ENCODE peak calls at places on chromosomes 13 and 19, in four cellular contexts. R is transverse colon, E is suprapubic skin, N is stomach. O is an unnamed sample.

GRCh38 chr13:49746111-49746510 is 46.4 kb downstream of the KPNA3 start:
- DNase-seq in R (peak; percentile 63), N (peak; percentile 52), E (no peak), O (no peak)

GRCh38 chr13:50275392-50276063 is 260.3 kb downstream of the KCNRG start:
- DNase-seq in E (no peak), N (no peak), R (no peak), O (no peak)

GRCh38 chr19:28908941-28909340 is 304.0 kb downstream of the UQCRFS1 start:
- DNase-seq in N (no peak), E (no peak), R (no peak), O (no peak)

GRCh38 chr13:46751811-46752635 is 44.9 kb downstream of the ESD start:
- DNase-seq in R (no peak), E (no peak), N (no peak), O (no peak)

GRCh38 chr19:35144600-35145436 is 1.8 kb downstream of the FXYD7 start:
- DNase-seq in N (peak; percentile 76), E (no peak), R (peak; percentile 84), O (no peak)

GRCh38 chr19:5048727-5049553 is 80.0 kb downstream of the KDM4B start:
- DNase-seq in R (peak; percentile 55), E (no peak), N (no peak), O (no peak)

GRCh38 chr13:79779761-79780160 is 298.8 kb downstream of the NDFIP2 start:
- DNase-seq in E (no peak), R (peak; percentile 33), N (no peak), O (peak; percentile 17)

GRCh38 chr13:68806125-68806524 is 1301.5 kb upstream of the ATXN8OS start:
- DNase-seq in R (no peak), E (no peak), N (no peak), O (no peak)

GRCh38 chr19:13011653-13012389 is 16.5 kb downstream of the NFIX start:
- DNase-seq in R (no peak), N (no peak), E (peak; percentile 73), O (no peak)

GRCh38 chr13:85755123-85755522 is 44.1 kb downstream of the SLITRK6 start:
- DNase-seq in N (no peak), E (no peak), R (no peak), O (no peak)

GRCh38 chr19:57276430-57276829 is 3.9 kb upstream of the ZNF460 start:
- DNase-seq in E (no peak), R (no peak), N (no peak), O (no peak)

GRCh38 chr13:99307648-99308339 is 595 bp upstream of the GPR183 start:
- DNase-seq in E (no peak), R (peak; percentile 41), N (no peak), O (no peak)

GRCh38 chr19:57171551-57172081 is 4.3 kb upstream of the DUXA start:
- DNase-seq in N (no peak), E (no peak), R (peak; percentile 10), O (peak; percentile 10)

GRCh38 chr13:37479901-37480300 is 118.7 kb downstream of the POSTN start:
- DNase-seq in E (no peak), R (no peak), N (no peak), O (no peak)

GRCh38 chr13:75454497-75454896 is 27.5 kb downstream of the TBC1D4 start:
- DNase-seq in N (no peak), E (no peak), R (no peak), O (peak; percentile 77)

GRCh38 chr13:99178636-99179035 is 22.0 kb upstream of the UBAC2 start:
- DNase-seq in E (no peak), N (no peak), R (no peak), O (no peak)

GRCh38 chr19:33171916-33172359 is 22.2 kb upstream of the LRP3 start:
- DNase-seq in E (no peak), R (no peak), N (no peak), O (no peak)

GRCh38 chr19:1587872-1588271 is 4.8 kb downstream of the MBD3 start:
- DNase-seq in N (no peak), R (no peak), E (no peak), O (no peak)

GRCh38 chr19:1591421-1592022 is 1.1 kb downstream of the MBD3 start:
- DNase-seq in E (no peak), N (no peak), R (no peak), O (no peak)

GRCh38 chr19:1590641-1591397 is 1.8 kb downstream of the MBD3 start:
- DNase-seq in E (no peak), N (no peak), R (peak; percentile 32), O (no peak)

GRCh38 chr19:1592755-1593628 is at the start of gene MBD3:
- DNase-seq in R (peak; percentile 94), N (peak; percentile 95), E (peak; percentile 94), O (peak; percentile 92)

GRCh38 chr19:1592023-1592754 is 476 bp downstream of the MBD3 start:
- DNase-seq in N (peak; percentile 89), R (peak; percentile 90), E (peak; percentile 83), O (peak; percentile 70)
- TF ChIP-seq POLR2A in N (no peak), R (peak; percentile 77), E (peak; percentile 81), O (peak; percentile 42)

GRCh38 chr19:18304194-18304495 is 18.7 kb downstream of the LSM4 start:
- DNase-seq in E (no peak), N (no peak), R (no peak), O (no peak)

GRCh38 chr19:18299654-18300053 is 18.2 kb upstream of the JUND start:
- DNase-seq in N (no peak), E (no peak), R (no peak), O (no peak)

GRCh38 chr19:18300930-18301717 is 19.7 kb upstream of the JUND start:
- DNase-seq in E (peak; percentile 90), N (peak; percentile 86), R (peak; percentile 79), O (no peak)

GRCh38 chr19:18304496-18305312 is 18.2 kb downstream of the LSM4 start:
- DNase-seq in E (peak; percentile 94), R (peak; percentile 75), N (peak; percentile 80), O (no peak)

GRCh38 chr19:18301718-18302111 is 20.3 kb upstream of the JUND start:
- DNase-seq in R (no peak), N (no peak), E (no peak), O (no peak)
- H3K4me1 ChIP-seq in R (peaks cover 45% of the 10 kb centered on the region), N (peaks cover 63% of the 10 kb centered on the region), E (peaks cover 55% of the 10 kb centered on the region), O (peaks cover 5% of the 10 kb centered on the region)

GRCh38 chr13:89496478-89496877 is 1825.3 kb downstream of the SLITRK5 start:
- DNase-seq in R (no peak), E (no peak), N (no peak), O (no peak)

DNA sequence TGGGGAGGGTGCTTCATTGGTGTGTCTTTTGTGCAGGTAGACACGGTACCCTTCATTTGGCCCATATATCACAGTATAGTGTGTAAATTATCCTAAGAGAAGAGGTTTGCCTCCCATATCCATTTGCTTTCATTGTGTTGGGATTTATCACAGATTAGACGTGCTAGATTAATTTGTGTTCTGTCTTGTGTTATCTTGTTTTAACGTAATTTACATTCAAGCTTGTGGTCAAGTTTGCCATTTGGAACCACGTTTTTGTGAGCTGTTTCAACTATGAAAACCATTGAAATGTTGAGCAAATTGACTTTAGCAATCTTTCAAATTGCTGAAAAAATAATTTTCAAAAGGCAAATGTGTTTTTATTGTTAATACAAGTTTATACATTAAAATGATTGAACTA is 1826.5 kb downstream of the SLITRK5 start:
- DNase-seq in N (no peak), E (no peak), R (no peak), O (no peak)
- TF ChIP-seq POLR2A in N (no peak), E (no peak), R (no peak), O (no peak)

GRCh38 chr19:1161716-1162115 is 12.4 kb downstream of the SBNO2 start:
- DNase-seq in E (peak; percentile 67), R (peak; percentile 40), N (peak; percentile 57), O (no peak)
- H3K4me1 ChIP-seq in E (peaks cover 65% of the 10 kb centered on the region), R (peaks cover 8% of the 10 kb centered on the region), N (peaks cover 33% of the 10 kb centered on the region), O (no peaks in the 10 kb centered on the region)

GRCh38 chr13:44237276-44237767 is 136.3 kb upstream of the SERP2 start:
- DNase-seq in R (peak; percentile 47), N (no peak), E (peak; percentile 80), O (peak; percentile 28)
- TF ChIP-seq POLR2A in R (no peak), N (no peak), E (no peak), O (no peak)

GRCh38 chr19:1457031-1457739 is 7.3 kb downstream of the APC2 start:
- DNase-seq in R (no peak), E (no peak), N (no peak), O (no peak)

GRCh38 chr19:1456121-1456900 is 6.4 kb downstream of the APC2 start:
- DNase-seq in E (no peak), R (no peak), N (no peak), O (no peak)

GRCh38 chr19:1455336-1456120 is 5.6 kb downstream of the APC2 start:
- DNase-seq in E (no peak), N (peak; percentile 67), R (peak; percentile 83), O (no peak)

GRCh38 chr19:1459479-1459878 is 9.6 kb downstream of the APC2 start:
- DNase-seq in E (no peak), R (no peak), N (no peak), O (no peak)

GRCh38 chr19:1457892-1458291 is 8.0 kb downstream of the APC2 start:
- DNase-seq in R (no peak), N (no peak), E (no peak), O (no peak)
- H3K4me1 ChIP-seq in R (peaks cover 20% of the 10 kb centered on the region), N (peaks cover 42% of the 10 kb centered on the region), E (peaks cover 42% of the 10 kb centered on the region), O (peaks cover 4% of the 10 kb centered on the region)

GRCh38 chr19:41530184-41530534 is 45.8 kb upstream of the CEACAM21 start:
- DNase-seq in N (no peak), E (no peak), R (no peak), O (no peak)
- TF ChIP-seq POLR2A in N (no peak), E (no peak), R (no peak), O (no peak)

O was measured in prostate gland.